ENCODE peak calls at places on chromosomes 11 and 22, in four cellular contexts. One of them, this sample, is unnamed.

GRCh38 chr11:68215087-68215445 is 2.0 kb upstream of the KMT5B start:
- DNase-seq in endothelial cell: no peak
- DNase-seq in CD8-positive, alpha-beta T cell: no peak
- DNase-seq in astrocyte of the hippocampus: no peak
- DNase-seq in this sample: no peak

GRCh38 chr11:118042126-118042525 is 34.8 kb upstream of the TMPRSS4 start:
- DNase-seq in CD8-positive, alpha-beta T cell: no peak
- DNase-seq in astrocyte of the hippocampus: no peak
- DNase-seq in endothelial cell: no peak
- DNase-seq in this sample: no peak

GRCh38 chr11:82229346-82229745 is 504.3 kb downstream of the FAM181B start:
- DNase-seq in astrocyte of the hippocampus: peak; percentile 40
- DNase-seq in CD8-positive, alpha-beta T cell: no peak
- DNase-seq in endothelial cell: no peak
- DNase-seq in this sample: no peak

GRCh38 chr22:35140879-35141745 is 75.2 kb downstream of the ISX start:
- DNase-seq in astrocyte of the hippocampus: no peak
- DNase-seq in CD8-positive, alpha-beta T cell: no peak
- DNase-seq in endothelial cell: peak; percentile 47
- DNase-seq in this sample: no peak

GRCh38 chr11:5090668-5091067 is 21.3 kb downstream of the OR52E1 start:
- DNase-seq in astrocyte of the hippocampus: no peak
- DNase-seq in endothelial cell: no peak
- DNase-seq in CD8-positive, alpha-beta T cell: no peak
- DNase-seq in this sample: no peak

GRCh38 chr11:57513911-57514537 is 1.5 kb downstream of the SLC43A1 start:
- DNase-seq in CD8-positive, alpha-beta T cell: peak; percentile 60
- DNase-seq in astrocyte of the hippocampus: peak; percentile 45
- DNase-seq in endothelial cell: peak; percentile 47
- DNase-seq in this sample: peak; percentile 56

GRCh38 chr22:45009881-45010531 is at the start of gene PHF21B:
- DNase-seq in CD8-positive, alpha-beta T cell: no peak
- DNase-seq in astrocyte of the hippocampus: peak; percentile 89
- DNase-seq in endothelial cell: peak; percentile 85
- DNase-seq in this sample: no peak

GRCh38 chr22:47237890-47238480 is 475.5 kb downstream of the TBC1D22A start:
- DNase-seq in CD8-positive, alpha-beta T cell: no peak
- DNase-seq in endothelial cell: no peak
- DNase-seq in astrocyte of the hippocampus: no peak
- DNase-seq in this sample: no peak

GRCh38 chr11:85472953-85473352 is 154.2 kb downstream of the DLG2 start:
- DNase-seq in astrocyte of the hippocampus: no peak
- DNase-seq in CD8-positive, alpha-beta T cell: no peak
- DNase-seq in endothelial cell: no peak
- DNase-seq in this sample: no peak

GRCh38 chr11:128716231-128716630 is 22.4 kb downstream of the FLI1 start:
- DNase-seq in CD8-positive, alpha-beta T cell: no peak
- DNase-seq in endothelial cell: no peak
- DNase-seq in astrocyte of the hippocampus: no peak
- DNase-seq in this sample: no peak

GRCh38 chr11:115127790-115128189 is 376.4 kb downstream of the CADM1 start:
- DNase-seq in endothelial cell: no peak
- DNase-seq in astrocyte of the hippocampus: no peak
- DNase-seq in CD8-positive, alpha-beta T cell: no peak
- DNase-seq in this sample: no peak

GRCh38 chr11:86145439-86146156 is 76.7 kb upstream of the PICALM start:
- DNase-seq in endothelial cell: no peak
- DNase-seq in astrocyte of the hippocampus: no peak
- DNase-seq in CD8-positive, alpha-beta T cell: no peak
- DNase-seq in this sample: no peak

GRCh38 chr22:48751539-48752437 is 1075.9 kb downstream of the BRD1 start:
- DNase-seq in endothelial cell: no peak
- DNase-seq in astrocyte of the hippocampus: no peak
- DNase-seq in CD8-positive, alpha-beta T cell: peak; percentile 31
- DNase-seq in this sample: no peak

GRCh38 chr11:116084511-116084910 is 580.3 kb upstream of the CADM1 start:
- DNase-seq in astrocyte of the hippocampus: no peak
- DNase-seq in CD8-positive, alpha-beta T cell: no peak
- DNase-seq in endothelial cell: no peak
- DNase-seq in this sample: no peak

GRCh38 chr11:71962428-71963038 is 33.7 kb downstream of the RNF121 start:
- DNase-seq in astrocyte of the hippocampus: peak; percentile 54
- DNase-seq in endothelial cell: no peak
- DNase-seq in CD8-positive, alpha-beta T cell: no peak
- DNase-seq in this sample: no peak

GRCh38 chr11:121236115-121237001 is 56.2 kb upstream of the SC5D start:
- DNase-seq in endothelial cell: no peak
- DNase-seq in CD8-positive, alpha-beta T cell: no peak
- DNase-seq in astrocyte of the hippocampus: peak; percentile 57
- DNase-seq in this sample: no peak

GRCh38 chr11:103608566-103608965 is 427.9 kb upstream of the DDI1 start:
- DNase-seq in astrocyte of the hippocampus: peak; percentile 34
- DNase-seq in CD8-positive, alpha-beta T cell: no peak
- DNase-seq in endothelial cell: no peak
- DNase-seq in this sample: no peak

GRCh38 chr11:36164522-36165250 is 124.5 kb downstream of the COMMD9 start:
- DNase-seq in endothelial cell: no peak
- DNase-seq in CD8-positive, alpha-beta T cell: no peak
- DNase-seq in astrocyte of the hippocampus: no peak
- DNase-seq in this sample: no peak

GRCh38 chr11:122071680-122072321 is 44.2 kb downstream of the BLID start:
- DNase-seq in endothelial cell: no peak
- DNase-seq in CD8-positive, alpha-beta T cell: no peak
- DNase-seq in astrocyte of the hippocampus: peak; percentile 41
- DNase-seq in this sample: no peak

GRCh38 chr11:79623375-79623774 is 182.5 kb upstream of the TENM4 start:
- DNase-seq in CD8-positive, alpha-beta T cell: no peak
- DNase-seq in endothelial cell: no peak
- DNase-seq in astrocyte of the hippocampus: no peak
- DNase-seq in this sample: no peak

GRCh38 chr11:99773646-99774045 is 752.9 kb downstream of the CNTN5 start:
- DNase-seq in CD8-positive, alpha-beta T cell: no peak
- DNase-seq in endothelial cell: no peak
- DNase-seq in astrocyte of the hippocampus: peak; percentile 50
- DNase-seq in this sample: no peak

GRCh38 chr11:44754876-44755552 is 28.3 kb downstream of the TSPAN18 start:
- DNase-seq in astrocyte of the hippocampus: no peak
- DNase-seq in endothelial cell: no peak
- DNase-seq in CD8-positive, alpha-beta T cell: no peak
- DNase-seq in this sample: peak; percentile 47

GRCh38 chr22:37454857-37455686 is 27.8 kb upstream of the ELFN2 start:
- DNase-seq in astrocyte of the hippocampus: peak; percentile 90
- DNase-seq in CD8-positive, alpha-beta T cell: no peak
- DNase-seq in endothelial cell: no peak
- DNase-seq in this sample: no peak

GRCh38 chr11:30863177-30863576 is 277.0 kb upstream of the MPPED2 start:
- DNase-seq in endothelial cell: no peak
- DNase-seq in CD8-positive, alpha-beta T cell: no peak
- DNase-seq in astrocyte of the hippocampus: no peak
- DNase-seq in this sample: no peak

GRCh38 chr11:30016588-30017363 is at the start of gene KCNA4:
- DNase-seq in CD8-positive, alpha-beta T cell: no peak
- DNase-seq in astrocyte of the hippocampus: peak; percentile 72
- DNase-seq in endothelial cell: peak; percentile 62
- DNase-seq in this sample: no peak

GRCh38 chr11:8263109-8263768 is 439 bp downstream of the LMO1 start:
- DNase-seq in endothelial cell: peak; percentile 23
- DNase-seq in astrocyte of the hippocampus: peak; percentile 47
- DNase-seq in CD8-positive, alpha-beta T cell: no peak
- DNase-seq in this sample: peak; percentile 12

GRCh38 chr11:43690929-43691328 is 10.4 kb downstream of the HSD17B12 start:
- DNase-seq in endothelial cell: no peak
- DNase-seq in astrocyte of the hippocampus: no peak
- DNase-seq in CD8-positive, alpha-beta T cell: no peak
- DNase-seq in this sample: no peak

GRCh38 chr11:111044751-111045407 is 200.6 kb upstream of the POU2AF2 start:
- DNase-seq in astrocyte of the hippocampus: no peak
- DNase-seq in CD8-positive, alpha-beta T cell: no peak
- DNase-seq in endothelial cell: no peak
- DNase-seq in this sample: no peak

GRCh38 chr11:32072872-32073661 is 17.8 kb upstream of the RCN1 start:
- DNase-seq in astrocyte of the hippocampus: peak; percentile 40
- DNase-seq in CD8-positive, alpha-beta T cell: no peak
- DNase-seq in endothelial cell: no peak
- DNase-seq in this sample: no peak

GRCh38 chr22:40051322-40051721 is 56.6 kb downstream of the FAM83F start:
- DNase-seq in CD8-positive, alpha-beta T cell: no peak
- DNase-seq in astrocyte of the hippocampus: no peak
- DNase-seq in endothelial cell: no peak
- DNase-seq in this sample: no peak

GRCh38 chr11:64891215-64891848 is 12.9 kb upstream of the EHD1 start:
- DNase-seq in CD8-positive, alpha-beta T cell: no peak
- DNase-seq in astrocyte of the hippocampus: no peak
- DNase-seq in endothelial cell: no peak
- DNase-seq in this sample: no peak

GRCh38 chr22:25970348-25970995 is 198.8 kb upstream of the SEZ6L start:
- DNase-seq in endothelial cell: no peak
- DNase-seq in CD8-positive, alpha-beta T cell: no peak
- DNase-seq in astrocyte of the hippocampus: no peak
- DNase-seq in this sample: no peak

GRCh38 chr11:15926071-15926470 is 430.3 kb downstream of the SOX6 start:
- DNase-seq in endothelial cell: no peak
- DNase-seq in CD8-positive, alpha-beta T cell: no peak
- DNase-seq in astrocyte of the hippocampus: no peak
- DNase-seq in this sample: no peak

GRCh38 chr22:36510966-36511881 is 4.4 kb upstream of the FOXRED2 start:
- DNase-seq in CD8-positive, alpha-beta T cell: no peak
- DNase-seq in astrocyte of the hippocampus: peak; percentile 74
- DNase-seq in endothelial cell: peak; percentile 66
- DNase-seq in this sample: no peak

GRCh38 chr11:124814739-124815138 is 14.5 kb upstream of the MSANTD2 start:
- DNase-seq in CD8-positive, alpha-beta T cell: no peak
- DNase-seq in astrocyte of the hippocampus: no peak
- DNase-seq in endothelial cell: no peak
- DNase-seq in this sample: no peak

GRCh38 chr11:73274722-73275380 is 2.7 kb downstream of the P2RY6 start:
- DNase-seq in CD8-positive, alpha-beta T cell: no peak
- DNase-seq in endothelial cell: no peak
- DNase-seq in astrocyte of the hippocampus: no peak
- DNase-seq in this sample: peak; percentile 67

GRCh38 chr11:2304156-2305139 is 2.6 kb downstream of the TSPAN32 start:
- DNase-seq in astrocyte of the hippocampus: no peak
- DNase-seq in endothelial cell: no peak
- DNase-seq in CD8-positive, alpha-beta T cell: peak; percentile 49
- DNase-seq in this sample: no peak

This sample was measured in tibial artery.